ENCODE peak calls at places on chromosomes 1 and 21, in seven cellular contexts. X is caudate nucleus, B is EL, D is hepatocyte, V is activated gamma-delta T cell treated with Interleukin-2 at 50 U/mL for 16 hours, Q is mucosa of gallbladder, J is amniotic stem cell. A is an unnamed sample.

GRCh38 chr1:177171536-177172123 is 872 bp downstream of the BRINP2 start:
- DNase-seq in X (no peak), B (no peak), D (no peak), V (no peak), Q (no peak), J (no peak), A (no peak)

GRCh38 chr1:172646653-172647052 is 12.2 kb upstream of the FASLG start:
- DNase-seq in X (no peak), B (no peak), D (no peak), V (no peak), Q (no peak), J (no peak), A (no peak)

GRCh38 chr1:115969509-115969908 is 6.8 kb upstream of the SLC22A15 start:
- DNase-seq in X (no peak), B (no peak), D (no peak), V (no peak), Q (no peak), J (no peak), A (no peak)

GRCh38 chr21:41956926-41957729 is 3.3 kb upstream of the C2CD2 start:
- DNase-seq in X (no peak), B (peak), D (no peak), V (no peak), Q (no peak), J (peak), A (peak)

GRCh38 chr21:46115441-46116188 is 17.7 kb downstream of the COL6A2 start:
- DNase-seq in X (no peak), B (no peak), D (no peak), V (peak), Q (no peak), J (no peak), A (peak)

GRCh38 chr1:205950826-205951549 is 7.7 kb upstream of the SLC26A9 start:
- DNase-seq in X (no peak), B (peak), D (no peak), V (no peak), Q (no peak), J (no peak), A (peak)

GRCh38 chr1:163071381-163072255 is 2.5 kb downstream of the RGS4 start:
- DNase-seq in X (peak), B (peak), D (peak), V (peak), Q (peak), J (peak), A (peak)

GRCh38 chr1:211704567-211704942 is 29.1 kb upstream of the NEK2 start:
- DNase-seq in X (no peak), B (no peak), D (no peak), V (no peak), Q (no peak), J (no peak), A (no peak)

GRCh38 chr21:37367758-37368535 is 1.4 kb downstream of the DYRK1A start:
- DNase-seq in X (no peak), B (peak), D (peak), V (peak), Q (no peak), J (no peak), A (peak)

GRCh38 chr1:83131692-83131955 is 867.3 kb downstream of the TTLL7 start:
- DNase-seq in X (no peak), B (no peak), D (no peak), V (no peak), Q (no peak), J (no peak), A (no peak)

GRCh38 chr1:87330954-87331318 is 2.3 kb downstream of the LMO4 start:
- DNase-seq in X (no peak), B (no peak), D (no peak), V (no peak), Q (no peak), J (no peak), A (no peak)

GRCh38 chr21:17848228-17848627 is 29.1 kb upstream of the C21orf91 start:
- DNase-seq in X (no peak), B (peak), D (peak), V (no peak), Q (peak), J (peak), A (peak)

GRCh38 chr1:108114026-108114599 is 86.0 kb downstream of the SLC25A24 start:
- DNase-seq in X (no peak), B (no peak), D (no peak), V (no peak), Q (no peak), J (no peak), A (no peak)

GRCh38 chr1:232682248-232682647 is 52.3 kb upstream of the SIPA1L2 start:
- DNase-seq in X (no peak), B (no peak), D (peak), V (no peak), Q (peak), J (no peak), A (no peak)

GRCh38 chr21:31641416-31641922 is 18.0 kb upstream of the SOD1 start:
- DNase-seq in X (no peak), B (no peak), D (no peak), V (no peak), Q (no peak), J (no peak), A (no peak)

GRCh38 chr1:6889875-6890480 is 104.7 kb downstream of the CAMTA1 start:
- DNase-seq in X (peak), B (peak), D (peak), V (peak), Q (peak), J (no peak), A (peak)

GRCh38 chr1:28369518-28370219 is at the start of gene PHACTR4:
- DNase-seq in X (peak), B (peak), D (peak), V (peak), Q (peak), J (peak), A (peak)

GRCh38 chr1:68706639-68707317 is 209.9 kb upstream of the DEPDC1 start:
- DNase-seq in X (no peak), B (no peak), D (no peak), V (no peak), Q (no peak), J (no peak), A (no peak)

GRCh38 chr1:184461321-184461720 is 74.5 kb downstream of the C1orf21 start:
- DNase-seq in X (no peak), B (no peak), D (no peak), V (no peak), Q (no peak), J (no peak), A (no peak)

GRCh38 chr21:41992576-41992975 is 17.6 kb downstream of the ZBTB21 start:
- DNase-seq in X (no peak), B (no peak), D (no peak), V (no peak), Q (no peak), J (no peak), A (no peak)

GRCh38 chr1:17553970-17554369 is 14.5 kb downstream of the ARHGEF10L start:
- DNase-seq in X (no peak), B (peak), D (peak), V (no peak), Q (no peak), J (peak), A (peak)

GRCh38 chr21:41894922-41895557 is 15.9 kb upstream of the PRDM15 start:
- DNase-seq in X (no peak), B (peak), D (peak), V (no peak), Q (no peak), J (peak), A (peak)

GRCh38 chr1:47409311-47410085 is 6.6 kb upstream of the FOXE3 start:
- DNase-seq in X (peak), B (peak), D (peak), V (no peak), Q (no peak), J (peak), A (peak)